ENCODE peak calls at places on chromosomes 1 and 21, in six cellular contexts. Y is H1, F is NT2/D1, P is HCT116, R is K562, V is GM12878. O is an unnamed sample.

GRCh38 chr1:66330711-66331110 is 203.2 kb upstream of the SGIP1 start:
- DNase-seq in Y (no peak), F (no peak), P (no peak), R (no peak), V (no peak), O (no peak)

GRCh38 chr1:154841384-154841783 is 28.7 kb downstream of the KCNN3 start:
- DNase-seq in Y (no peak), F (no peak), P (no peak), R (no peak), V (no peak), O (no peak)

GRCh38 chr1:30665216-30665615 is 58.2 kb downstream of the MATN1 start:
- DNase-seq in Y (no peak), F (no peak), P (no peak), R (no peak), V (no peak), O (no peak)

GRCh38 chr1:29245261-29245660 is 8.9 kb downstream of the PTPRU start:
- DNase-seq in Y (no peak), F (no peak), P (no peak), R (no peak), V (no peak), O (no peak)

GRCh38 chr1:52055066-52055853 is at the start of gene TXNDC12:
- DNase-seq in Y (peak), F (peak), P (peak), R (peak), V (peak), O (peak)

GRCh38 chr1:18956189-18957135 is at the start of gene IFFO2:
- DNase-seq in Y (peak), F (peak), P (peak), R (peak), V (peak), O (peak)

GRCh38 chr1:67350783-67351182 is 43.1 kb downstream of the IL12RB2 start:
- DNase-seq in Y (no peak), F (no peak), P (no peak), R (no peak), V (no peak), O (no peak)

GRCh38 chr1:225977937-225978748 is 21.0 kb downstream of the SDE2 start:
- DNase-seq in Y (no peak), F (no peak), P (no peak), R (peak), V (peak), O (no peak)

GRCh38 chr1:226827458-226827857 is 43.0 kb upstream of the PSEN2 start:
- DNase-seq in Y (no peak), F (no peak), P (no peak), R (peak), V (no peak), O (no peak)

GRCh38 chr1:14968251-14968812 is 185.2 kb upstream of the TMEM51 start:
- DNase-seq in Y (no peak), F (no peak), P (no peak), R (no peak), V (no peak), O (no peak)

GRCh38 chr1:201495447-201496295 is 11.3 kb downstream of the CSRP1 start:
- DNase-seq in Y (no peak), F (no peak), P (no peak), R (no peak), V (no peak), O (peak)

GRCh38 chr1:11107541-11107940 is 7.9 kb upstream of the EXOSC10 start:
- DNase-seq in Y (no peak), F (no peak), P (no peak), R (no peak), V (no peak), O (no peak)

GRCh38 chr1:155125946-155126493 is 1.7 kb upstream of the EFNA1 start:
- DNase-seq in Y (no peak), F (no peak), P (no peak), R (no peak), V (no peak), O (peak)

GRCh38 chr1:17177654-17178053 is 27.3 kb upstream of the PADI1 start:
- DNase-seq in Y (no peak), F (no peak), P (no peak), R (no peak), V (no peak), O (no peak)

GRCh38 chr1:231157311-231157710 is 4.5 kb upstream of the TRIM67 start:
- DNase-seq in Y (no peak), F (no peak), P (no peak), R (no peak), V (no peak), O (no peak)

GRCh38 chr1:39214998-39215873 is 10.7 kb downstream of the MACF1 start:
- DNase-seq in Y (no peak), F (no peak), P (no peak), R (peak), V (peak), O (peak)

GRCh38 chr1:58814251-58815068 is 30.6 kb upstream of the JUN start:
- DNase-seq in Y (no peak), F (no peak), P (no peak), R (no peak), V (no peak), O (no peak)

GRCh38 chr1:44262414-44262813 is 49.1 kb downstream of the DMAP1 start:
- DNase-seq in Y (no peak), F (no peak), P (no peak), R (no peak), V (no peak), O (no peak)

GRCh38 chr1:15364740-15365139 is 44.9 kb upstream of the EFHD2 start:
- DNase-seq in Y (no peak), F (no peak), P (no peak), R (peak), V (no peak), O (no peak)

GRCh38 chr1:2205191-2205952 is 10.8 kb upstream of the FAAP20 start:
- DNase-seq in Y (peak), F (no peak), P (peak), R (no peak), V (peak), O (peak)

GRCh38 chr1:28507247-28507645 is 1.4 kb downstream of the RCC1 start:
- DNase-seq in Y (no peak), F (no peak), P (no peak), R (no peak), V (no peak), O (no peak)

GRCh38 chr1:242467556-242468145 is 56.8 kb downstream of the PLD5 start:
- DNase-seq in Y (peak), F (peak), P (peak), R (peak), V (no peak), O (peak)

GRCh38 chr1:28508435-28508754 is 2.6 kb downstream of the RCC1 start:
- DNase-seq in Y (no peak), F (no peak), P (no peak), R (no peak), V (no peak), O (no peak)

GRCh38 chr1:196858811-196859210 is 29.0 kb upstream of the CFHR4 start:
- DNase-seq in Y (no peak), F (no peak), P (no peak), R (no peak), V (no peak), O (no peak)

GRCh38 chr1:210233216-210233494 is 559 bp downstream of the SERTAD4 start:
- DNase-seq in Y (no peak), F (no peak), P (no peak), R (no peak), V (no peak), O (no peak)

GRCh38 chr1:14415396-14415795 is 183.1 kb upstream of the KAZN start:
- DNase-seq in Y (no peak), F (peak), P (no peak), R (peak), V (no peak), O (no peak)

GRCh38 chr1:85607126-85607912 is 26.8 kb downstream of the CCN1 start:
- DNase-seq in Y (peak), F (peak), P (peak), R (no peak), V (no peak), O (peak)

GRCh38 chr1:182143825-182144661 is 82.5 kb upstream of the ZNF648 start:
- DNase-seq in Y (no peak), F (peak), P (no peak), R (peak), V (no peak), O (no peak)

GRCh38 chr1:209585672-209586071 is 2.2 kb downstream of the CAMK1G start:
- DNase-seq in Y (no peak), F (no peak), P (no peak), R (no peak), V (no peak), O (no peak)

GRCh38 chr1:59892836-59893811 is 33.4 kb downstream of the CYP2J2 start:
- DNase-seq in Y (no peak), F (no peak), P (no peak), R (no peak), V (no peak), O (no peak)

GRCh38 chr1:162696286-162696862 is 64.1 kb downstream of the DDR2 start:
- DNase-seq in Y (peak), F (peak), P (peak), R (peak), V (no peak), O (peak)

GRCh38 chr1:77382361-77382760 is 100.5 kb downstream of the AK5 start:
- DNase-seq in Y (no peak), F (no peak), P (no peak), R (no peak), V (no peak), O (no peak)

GRCh38 chr1:205446828-205447227 is 9.0 kb downstream of the BLACAT1 start:
- DNase-seq in Y (no peak), F (no peak), P (no peak), R (no peak), V (no peak), O (no peak)

GRCh38 chr1:30615816-30616590 is 107.4 kb downstream of the MATN1 start:
- DNase-seq in Y (no peak), F (no peak), P (no peak), R (no peak), V (no peak), O (no peak)

GRCh38 chr1:240618946-240619345 is 7.0 kb upstream of the GREM2 start:
- DNase-seq in Y (no peak), F (no peak), P (no peak), R (no peak), V (no peak), O (no peak)
- TF ChIP-seq ZNF274 in Y (no peak), F (no peak), P (no peak), R (no peak), V (no peak), O (no peak)

GRCh38 chr1:9845914-9846313 is 22.1 kb upstream of the CLSTN1 start:
- DNase-seq in Y (no peak), F (no peak), P (no peak), R (no peak), V (no peak), O (no peak)
- TF ChIP-seq ZNF274 in Y (no peak), F (no peak), P (no peak), R (no peak), V (no peak), O (no peak)

DNA sequence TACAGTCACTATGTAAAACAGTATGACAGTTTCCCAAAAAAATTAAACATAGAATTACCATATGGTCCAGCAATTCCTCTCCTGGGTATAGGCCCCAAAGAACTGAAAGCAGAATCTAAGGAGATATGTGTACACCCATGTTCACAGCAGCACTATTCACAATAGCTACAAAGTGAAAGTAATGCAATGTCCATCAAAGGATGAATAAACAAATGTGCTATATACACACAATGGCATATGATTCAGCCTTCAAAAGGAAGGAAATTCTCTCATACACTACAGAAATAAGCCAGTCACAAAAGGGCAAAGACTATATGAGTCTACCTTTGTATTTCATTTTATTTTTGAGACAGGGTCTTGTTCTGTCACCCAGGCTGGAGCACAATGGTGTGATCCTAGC is 120.4 kb downstream of the TOMM20 start:
- DNase-seq in Y (no peak), F (no peak), P (no peak), R (no peak), V (no peak), O (no peak)
- TF ChIP-seq ZNF274 in Y (no peak), F (no peak), P (no peak), R (no peak), V (no peak), O (no peak)

GRCh38 chr1:229425564-229426159 is 8.2 kb downstream of the ACTA1 start:
- DNase-seq in Y (no peak), F (no peak), P (no peak), R (no peak), V (no peak), O (no peak)
- TF ChIP-seq ZNF274 in Y (no peak), F (no peak), P (no peak), R (no peak), V (no peak), O (no peak)

GRCh38 chr21:38982096-38982495 is 176.4 kb downstream of the ETS2 start:
- DNase-seq in Y (peak), F (peak), P (no peak), R (no peak), V (no peak), O (peak)

GRCh38 chr21:38979271-38980196 is 173.8 kb downstream of the ETS2 start:
- DNase-seq in Y (peak), F (peak), P (no peak), R (no peak), V (no peak), O (no peak)

GRCh38 chr21:38983560-38983959 is 177.8 kb downstream of the ETS2 start:
- DNase-seq in Y (no peak), F (no peak), P (no peak), R (no peak), V (no peak), O (no peak)

GRCh38 chr21:38982804-38983203 is 177.1 kb downstream of the ETS2 start:
- DNase-seq in Y (no peak), F (no peak), P (no peak), R (no peak), V (no peak), O (no peak)

DNA sequence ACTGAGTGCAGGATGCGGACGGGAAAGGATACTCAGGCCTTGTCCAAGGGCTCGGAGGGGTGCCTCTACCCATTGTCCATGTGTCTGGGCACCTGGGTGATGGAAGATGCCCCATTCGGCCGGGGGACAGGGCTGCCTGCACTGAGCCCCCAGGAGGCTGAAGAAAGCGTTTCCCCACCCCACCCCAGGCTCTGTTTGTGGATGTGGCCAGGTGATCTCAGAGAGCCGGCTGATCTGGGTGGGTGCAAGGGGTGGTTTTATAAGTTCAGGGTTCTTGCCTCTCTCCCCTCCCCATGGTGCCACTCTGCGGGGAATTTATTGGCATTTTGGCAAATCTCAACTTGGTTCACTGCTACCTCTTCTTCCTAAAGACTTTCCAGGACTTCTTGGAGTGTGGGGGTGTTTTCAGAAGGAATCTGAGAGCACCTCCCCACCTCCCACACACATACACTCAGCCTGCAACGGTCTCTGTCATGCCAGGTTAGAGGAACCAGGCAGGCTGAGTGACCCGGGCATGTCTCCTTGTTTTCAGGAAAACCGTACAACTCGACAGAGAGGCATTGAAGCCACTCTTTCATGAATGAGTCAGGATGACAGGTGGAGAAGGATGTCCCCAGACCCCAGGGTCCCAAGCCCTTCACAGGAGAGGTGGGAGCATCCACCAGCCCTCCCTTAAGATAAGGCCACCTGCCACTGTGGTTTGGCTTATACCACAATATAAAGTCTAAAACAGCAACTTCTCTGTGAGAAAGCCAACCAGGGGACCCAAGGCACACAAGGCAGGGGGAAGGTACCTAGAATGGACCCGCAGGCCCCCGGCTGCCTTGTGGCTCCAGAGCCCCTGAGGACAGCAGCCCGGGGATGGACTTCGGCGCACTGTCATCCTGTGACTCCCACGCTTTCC is 174.9 kb downstream of the ETS2 start:
- DNase-seq in Y (no peak), F (no peak), P (no peak), R (no peak), V (no peak), O (no peak)
- TF ChIP-seq ZNF274 in Y (no peak), F (no peak), P (no peak), R (no peak), V (no peak), O (no peak)

GRCh38 chr1:190904091-190904695 is 426.5 kb upstream of the BRINP3 start:
- DNase-seq in Y (no peak), F (no peak), P (no peak), R (no peak), V (no peak), O (no peak)
- TF ChIP-seq ZNF274 in Y (no peak), F (no peak), P (no peak), R (no peak), V (no peak), O (no peak)

GRCh38 chr1:109880961-109881894 is 29.4 kb upstream of the CSF1 start:
- DNase-seq in Y (no peak), F (no peak), P (no peak), R (peak), V (no peak), O (no peak)
- TF ChIP-seq ZNF274 in Y (no peak), F (no peak), P (no peak), R (no peak), V (no peak), O (no peak)

GRCh38 chr21:38259665-38260064 is 2.9 kb downstream of the KCNJ15 start:
- DNase-seq in Y (no peak), F (no peak), P (no peak), R (no peak), V (no peak), O (no peak)
- TF ChIP-seq ZNF274 in Y (no peak), F (no peak), P (no peak), R (no peak), V (no peak), O (no peak)

O was measured in HepG2.